ENCODE peak calls at places on chromosome 16, in nine cellular contexts. C is activated CD4-positive, CD25-positive, alpha-beta regulatory T cell treated with anti-CD3 and anti-CD28 coated beads, Interleukin-2, amount 50 U/mL, for 72 hours; O is stimulated activated naive CD4-positive, alpha-beta T cell; B is effector memory CD4-positive, alpha-beta T cell; M is midbrain; E is iris pigment epithelial cell; G is SK-N-DZ; S is nucleus accumbens; R is GM12865. P is an unnamed sample.

GRCh38 chr16:82715833-82716232 is 89.1 kb downstream of the CDH13 start:
- DNase-seq in B (no peak), S (no peak), C (no peak), R (no peak), E (no peak), O (no peak), M (no peak), G (no peak), P (no peak)

GRCh38 chr16:66927012-66927436 is 1.7 kb upstream of the RRAD start:
- DNase-seq in B (no peak), E (peak), O (no peak), C (no peak), M (no peak), S (no peak), G (no peak), R (peak), P (no peak)

GRCh38 chr16:9859706-9860105 is 322.5 kb downstream of the GRIN2A start:
- DNase-seq in O (no peak), S (no peak), G (no peak), B (no peak), M (no peak), E (no peak), C (no peak), R (no peak), P (no peak)

GRCh38 chr16:9256196-9256595 is 164.8 kb downstream of the HAPSTR1 start:
- DNase-seq in O (no peak), G (peak), B (no peak), R (peak), C (peak), S (no peak), M (no peak), E (no peak), P (peak)

GRCh38 chr16:79286646-79287423 is 313.7 kb downstream of the MAF start:
- DNase-seq in C (no peak), E (no peak), R (peak), B (no peak), M (peak), G (no peak), O (no peak), S (peak), P (no peak)

GRCh38 chr16:56512025-56512424 is 7.8 kb downstream of the BBS2 start:
- DNase-seq in C (no peak), R (no peak), O (no peak), M (no peak), B (no peak), S (no peak), E (no peak), G (no peak), P (no peak)

GRCh38 chr16:15976929-15977637 is 27.7 kb downstream of the ABCC1 start:
- DNase-seq in E (peak), S (no peak), M (no peak), C (no peak), G (no peak), O (no peak), R (no peak), B (no peak), P (no peak)

GRCh38 chr16:24504467-24505345 is 34.7 kb upstream of the RBBP6 start:
- DNase-seq in E (peak), M (peak), B (peak), C (peak), R (peak), O (peak), S (peak), G (peak), P (peak)

GRCh38 chr16:57800213-57801097 is 1.8 kb downstream of the KIFC3 start:
- DNase-seq in S (no peak), R (no peak), G (no peak), C (no peak), B (no peak), O (no peak), E (no peak), M (no peak), P (peak)

GRCh38 chr16:85056211-85056748 is 28.7 kb downstream of the KIAA0513 start:
- DNase-seq in E (peak), S (no peak), C (no peak), B (no peak), O (no peak), M (peak), R (no peak), G (peak), P (peak)

GRCh38 chr16:50244504-50245416 is 21.6 kb upstream of the ADCY7 start:
- DNase-seq in C (no peak), O (no peak), S (no peak), R (no peak), G (peak), E (no peak), M (no peak), B (no peak), P (no peak)

GRCh38 chr16:84795338-84796053 is 24.3 kb upstream of the CRISPLD2 start:
- DNase-seq in C (no peak), B (no peak), O (no peak), G (no peak), S (no peak), E (peak), M (no peak), R (no peak), P (peak)

GRCh38 chr16:67364610-67365256 is 28.6 kb downstream of the TPPP3 start:
- DNase-seq in G (no peak), B (no peak), E (no peak), S (no peak), O (no peak), C (no peak), M (no peak), R (no peak), P (peak)